ENCODE peak calls at places on chromosomes 13 and 19, in five cellular contexts. A, S, M, X and U are unnamed samples.

GRCh38 chr19:46913852-46914430 is 53.1 kb downstream of the ARHGAP35 start:
- DNase-seq in A (no peak), S (no peak), M (no peak), X (peak), U (no peak)

GRCh38 chr19:4501691-4502090 is 16.6 kb downstream of the PLIN4 start:
- DNase-seq in A (no peak), S (no peak), M (no peak), X (no peak), U (no peak)

GRCh38 chr13:98171806-98172569 is 5.1 kb downstream of the RNF113B start:
- DNase-seq in A (peak), S (peak), M (no peak), X (no peak), U (peak)

GRCh38 chr19:6996810-6997209 is 24.4 kb downstream of the MBD3L2B start:
- DNase-seq in A (no peak), S (no peak), M (no peak), X (no peak), U (no peak)

GRCh38 chr13:59671853-59672252 is 491.9 kb downstream of the DIAPH3 start:
- DNase-seq in A (no peak), S (no peak), M (no peak), X (no peak), U (no peak)

GRCh38 chr13:113935523-113935922 is 38.4 kb downstream of the C13orf46 start:
- DNase-seq in A (no peak), S (no peak), M (no peak), X (no peak), U (no peak)

GRCh38 chr19:14081797-14082674 is 3.5 kb downstream of the C19orf67 start:
- DNase-seq in A (peak), S (peak), M (peak), X (no peak), U (no peak)

GRCh38 chr13:111955412-111955769 is 111.6 kb upstream of the SOX1 start:
- DNase-seq in A (no peak), S (no peak), M (no peak), X (no peak), U (no peak)

GRCh38 chr13:21673592-21674270 is 2.9 kb downstream of the FGF9 start:
- DNase-seq in A (peak), S (no peak), M (peak), X (no peak), U (peak)

GRCh38 chr13:71260246-71260645 is 606.8 kb downstream of the DACH1 start:
- DNase-seq in A (no peak), S (no peak), M (no peak), X (no peak), U (no peak)

GRCh38 chr13:49683489-49683888 is 7.8 kb downstream of the EBPL start:
- DNase-seq in A (no peak), S (no peak), M (no peak), X (no peak), U (no peak)

GRCh38 chr13:20362642-20363041 is 130.5 kb upstream of the GJB6 start:
- DNase-seq in A (no peak), S (no peak), M (no peak), X (no peak), U (no peak)

GRCh38 chr13:45847554-45848224 is 3.9 kb downstream of the SIAH3 start:
- DNase-seq in A (peak), S (no peak), M (peak), X (no peak), U (no peak)

GRCh38 chr19:27672309-27673047 is 1540.5 kb downstream of the UQCRFS1 start:
- DNase-seq in A (no peak), S (no peak), M (no peak), X (no peak), U (no peak)

GRCh38 chr19:52138614-52139290 is 986 bp downstream of the ZNF616 start:
- DNase-seq in A (peak), S (no peak), M (peak), X (no peak), U (no peak)

GRCh38 chr13:71922191-71922590 is 55.2 kb upstream of the DACH1 start:
- DNase-seq in A (no peak), S (no peak), M (no peak), X (no peak), U (no peak)

GRCh38 chr19:45417151-45417550 is 6.6 kb downstream of the ERCC1 start:
- DNase-seq in A (no peak), S (no peak), M (no peak), X (no peak), U (no peak)

GRCh38 chr19:55078996-55079395 is 3.3 kb downstream of the EPS8L1 start:
- DNase-seq in A (no peak), S (no peak), M (no peak), X (no peak), U (no peak)

GRCh38 chr19:17327654-17328516 is 6.8 kb downstream of the ANO8 start:
- DNase-seq in A (peak), S (peak), M (peak), X (no peak), U (no peak)

GRCh38 chr19:9046694-9047093 is 36.5 kb upstream of the MUC16 start:
- DNase-seq in A (no peak), S (no peak), M (no peak), X (no peak), U (no peak)

GRCh38 chr19:40639638-40639982 is 38.4 kb downstream of the LTBP4 start:
- DNase-seq in A (no peak), S (no peak), M (no peak), X (no peak), U (no peak)

GRCh38 chr19:17794731-17795494 is at the start of gene B3GNT3:
- DNase-seq in A (no peak), S (no peak), M (peak), X (no peak), U (no peak)

GRCh38 chr13:66313408-66313807 is 916.7 kb downstream of the PCDH9 start:
- DNase-seq in A (no peak), S (no peak), M (no peak), X (no peak), U (no peak)

GRCh38 chr13:25132021-25132420 is 36.1 kb downstream of the PABPC3 start:
- DNase-seq in A (no peak), S (no peak), M (no peak), X (no peak), U (no peak)

GRCh38 chr13:30851697-30852096 is 54.4 kb upstream of the MEDAG start:
- DNase-seq in A (no peak), S (no peak), M (no peak), X (peak), U (no peak)

GRCh38 chr19:34994643-34995471 is 5.3 kb upstream of the GRAMD1A start:
- DNase-seq in A (no peak), S (no peak), M (peak), X (no peak), U (no peak)

GRCh38 chr13:46903748-46904147 is 6.9 kb upstream of the HTR2A start:
- DNase-seq in A (no peak), S (no peak), M (no peak), X (no peak), U (no peak)

GRCh38 chr19:30274987-30275386 is 97.2 kb upstream of the ZNF536 start:
- DNase-seq in A (no peak), S (no peak), M (no peak), X (no peak), U (no peak)

GRCh38 chr19:53808710-53809125 is 15.4 kb downstream of the NLRP12 start:
- DNase-seq in A (no peak), S (no peak), M (no peak), X (no peak), U (peak)

GRCh38 chr19:53977991-53978731 is 13.3 kb upstream of the CACNG6 start:
- DNase-seq in A (no peak), S (peak), M (no peak), X (no peak), U (peak)

GRCh38 chr19:27793128-27793643 is 1419.8 kb downstream of the UQCRFS1 start:
- DNase-seq in A (peak), S (peak), M (peak), X (peak), U (peak)

GRCh38 chr13:99418663-99419140 is 82.6 kb upstream of the TM9SF2 start:
- DNase-seq in A (no peak), S (no peak), M (no peak), X (no peak), U (no peak)

GRCh38 chr19:50820549-50821247 is 2.9 kb downstream of the KLK1 start:
- DNase-seq in A (no peak), S (no peak), M (peak), X (peak), U (peak)

GRCh38 chr19:56637976-56638555 is 4.9 kb upstream of the SMIM17 start:
- DNase-seq in A (peak), S (peak), M (no peak), X (no peak), U (peak)

GRCh38 chr19:55319786-55320185 is 5.4 kb downstream of the TMEM150B start:
- DNase-seq in A (peak), S (no peak), M (no peak), X (no peak), U (peak)

GRCh38 chr19:34838753-34839431 is 65.9 kb upstream of the ZNF599 start:
- DNase-seq in A (no peak), S (no peak), M (peak), X (no peak), U (no peak)

GRCh38 chr13:72726721-72727416 is 560 bp downstream of the MZT1 start:
- DNase-seq in A (peak), S (peak), M (peak), X (no peak), U (peak)

DNA sequence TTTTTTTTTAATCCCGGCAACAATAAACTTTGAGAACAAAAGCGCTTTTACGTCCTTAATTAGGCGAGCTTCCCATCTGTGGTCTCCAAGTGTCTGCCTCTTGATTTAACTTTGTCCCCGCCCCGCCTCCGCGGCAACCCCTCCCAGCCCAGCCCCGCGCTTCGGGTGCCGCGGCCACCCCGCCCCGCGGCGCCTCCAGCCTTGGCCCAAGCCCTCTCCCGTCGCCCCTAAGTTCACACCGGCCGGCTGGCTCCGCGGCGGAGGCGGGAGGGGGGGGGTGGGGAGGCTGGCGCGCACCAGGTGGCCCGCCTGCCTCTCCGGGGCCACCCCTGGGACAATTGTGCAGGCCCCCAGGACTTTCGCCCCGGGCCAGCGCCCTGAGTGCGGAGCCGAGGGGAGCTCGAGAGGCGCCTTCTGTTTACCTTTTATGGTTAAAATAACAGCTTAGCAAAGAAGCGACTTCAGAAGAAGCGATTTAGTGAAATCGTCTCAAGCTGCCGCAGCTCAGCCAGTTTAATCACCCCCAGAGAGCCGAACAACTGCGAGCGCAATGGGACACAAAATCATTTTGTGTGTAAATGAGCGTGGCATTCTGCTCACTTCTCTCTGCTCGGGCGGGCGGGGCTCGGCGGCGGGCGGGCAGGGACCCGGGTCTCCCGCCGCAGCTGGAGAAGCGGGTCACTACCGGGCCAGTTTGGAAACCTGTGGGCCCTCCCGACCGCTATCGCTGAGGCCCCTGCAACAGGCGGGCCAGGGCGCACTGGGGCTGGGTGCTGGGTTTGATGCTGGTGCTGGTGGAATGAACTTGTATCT is 1.4 kb downstream of the KCTD15 start:
- DNase-seq in A (peak), S (no peak), M (peak), X (no peak), U (no peak)
- TF ChIP-seq POLR2A in A (no peak), S (no peak), M (no peak), X (no peak), U (no peak)

GRCh38 chr19:16087940-16088339 is 11.6 kb downstream of the TPM4 start:
- DNase-seq in A (no peak), S (no peak), M (no peak), X (no peak), U (no peak)
- TF ChIP-seq POLR2A in A (no peak), S (no peak), M (no peak), X (peak), U (no peak)

DNA sequence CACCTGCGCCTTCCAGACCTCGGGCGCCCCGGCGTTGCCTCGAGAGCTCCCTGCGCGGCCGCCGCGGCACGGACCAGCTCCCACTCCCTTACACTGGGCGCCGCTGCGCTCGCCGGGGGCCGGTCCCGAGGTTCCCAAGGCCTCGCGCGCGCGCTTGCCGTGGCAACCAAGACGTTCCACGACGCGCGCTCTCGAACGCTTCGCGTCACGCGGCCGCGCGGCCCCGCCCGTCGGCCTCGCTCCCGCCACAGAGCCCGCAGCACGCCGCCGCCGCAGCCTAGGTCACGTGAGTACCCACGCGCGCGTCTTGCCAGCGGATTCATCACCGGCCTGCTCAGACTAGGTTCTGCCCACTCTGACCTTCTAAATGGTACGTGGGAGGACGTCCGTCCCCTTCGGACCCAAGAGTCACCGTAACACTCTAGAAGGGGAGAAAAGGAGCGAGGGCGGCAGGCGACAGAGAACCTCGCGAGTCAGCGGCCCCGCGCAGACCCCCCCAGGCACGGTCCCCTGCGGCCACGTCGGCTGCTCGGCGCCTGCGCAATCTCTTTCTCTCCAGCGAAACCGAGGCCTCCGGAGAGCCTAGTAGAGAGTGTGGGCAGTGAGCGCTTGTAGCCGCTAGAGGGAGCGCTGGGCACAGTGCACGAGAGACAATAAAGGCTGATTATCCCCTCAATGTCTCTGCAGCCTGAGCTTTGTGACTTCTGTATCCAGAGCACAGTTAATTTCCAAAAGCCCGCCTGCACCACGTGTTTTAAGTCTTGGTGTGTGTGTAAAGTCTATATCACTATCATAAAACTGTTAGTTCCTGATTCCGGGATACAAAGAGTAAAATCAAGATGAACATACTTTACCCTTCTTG is at the start of gene SPART:
- DNase-seq in A (peak), S (peak), M (peak), X (peak), U (peak)
- TF ChIP-seq POLR2A in A (no peak), S (no peak), M (peak), X (peak), U (peak)

DNA sequence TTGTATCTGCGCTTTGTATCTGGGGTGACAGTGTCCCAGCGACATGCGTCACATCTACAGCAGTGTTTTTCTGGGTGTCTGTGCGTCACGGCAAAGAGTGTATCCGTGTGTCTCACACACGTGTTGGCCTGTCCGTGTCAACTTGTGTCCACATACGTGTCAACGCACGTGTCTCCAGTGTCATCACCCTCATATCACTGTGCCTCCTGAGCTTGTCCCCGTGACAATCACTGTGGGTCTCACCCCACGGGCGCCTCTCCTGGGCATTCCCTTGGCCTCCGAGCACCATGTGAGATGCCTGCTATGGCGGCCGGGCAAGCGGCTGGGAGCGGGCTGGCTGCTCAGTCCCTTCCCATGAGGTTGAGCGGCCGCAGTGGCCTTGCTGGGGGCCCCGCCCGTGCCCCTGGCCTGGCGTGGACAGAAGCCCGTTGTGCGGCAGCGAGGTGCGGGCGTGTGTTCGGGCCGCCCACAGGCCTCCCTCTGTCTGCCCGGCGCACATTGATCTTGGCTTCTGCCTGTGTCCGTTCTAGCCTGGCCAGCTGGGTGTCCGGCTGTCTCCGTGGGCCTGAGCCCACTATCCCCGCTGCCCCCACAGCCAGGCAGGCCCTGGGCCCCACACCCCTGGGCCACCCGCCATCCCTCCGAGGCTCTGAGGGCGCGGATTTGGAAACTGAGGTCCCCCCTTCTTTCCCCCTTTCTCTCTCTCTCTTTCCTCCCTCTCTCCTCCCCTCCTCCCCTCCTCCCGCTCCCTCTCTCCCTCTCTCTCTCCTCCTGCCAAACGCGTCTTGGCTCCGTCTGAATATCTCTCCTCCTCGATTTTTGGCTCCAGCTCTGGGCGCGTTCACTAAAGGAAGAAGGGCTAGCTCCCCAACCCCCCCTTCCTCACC is 6.5 kb downstream of the NFIX start:
- DNase-seq in A (peak), S (peak), M (peak), X (no peak), U (no peak)
- TF ChIP-seq POLR2A in A (no peak), S (no peak), M (no peak), X (no peak), U (no peak)

DNA sequence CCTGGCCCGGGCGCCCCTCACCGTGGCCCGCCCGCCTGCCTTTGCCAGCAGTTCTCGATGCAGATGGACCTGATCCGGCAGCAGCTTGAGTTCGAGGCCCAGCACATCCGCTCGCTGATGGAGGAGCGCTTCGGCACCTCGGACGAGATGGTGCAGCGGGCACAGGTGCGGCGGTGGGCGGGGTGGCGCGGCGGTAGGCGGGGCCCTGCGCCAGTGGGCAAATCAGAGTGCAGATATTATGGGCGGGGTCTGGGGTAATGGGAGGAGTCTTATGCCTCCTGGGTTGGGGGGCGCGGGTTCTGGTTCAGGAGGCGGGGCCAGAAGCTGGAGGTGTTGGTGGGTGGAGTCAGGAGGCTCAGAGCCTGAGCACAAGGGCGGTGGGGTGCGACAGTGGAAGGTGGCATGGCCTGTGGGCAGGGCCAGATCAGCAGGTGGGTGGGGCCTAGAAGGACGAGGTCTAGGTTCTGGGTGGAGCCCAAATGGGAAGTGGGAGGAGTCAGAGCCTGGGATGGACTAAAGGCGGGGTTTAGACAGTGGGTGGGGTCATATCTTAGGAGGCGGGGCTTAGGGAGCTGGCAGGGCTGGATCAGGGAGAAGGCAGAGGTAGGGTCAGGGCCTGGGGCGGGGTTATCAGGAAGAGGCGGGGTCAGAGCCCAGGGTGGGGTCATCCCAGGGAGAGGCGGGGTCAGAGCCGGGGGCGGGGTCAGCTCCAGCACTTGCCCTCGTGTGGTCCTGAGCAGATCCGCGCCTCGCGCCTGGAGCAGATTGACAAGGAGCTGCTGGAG is 5.6 kb downstream of the APC2 start:
- DNase-seq in A (no peak), S (peak), M (peak), X (no peak), U (peak)
- TF ChIP-seq POLR2A in A (no peak), S (no peak), M (no peak), X (peak), U (no peak)

GRCh38 chr13:48233886-48234488 is 981 bp downstream of the ITM2B start:
- DNase-seq in A (no peak), S (no peak), M (no peak), X (peak), U (no peak)

GRCh38 chr13:48234652-48235099 is 1.7 kb downstream of the ITM2B start:
- DNase-seq in A (no peak), S (no peak), M (no peak), X (no peak), U (no peak)

GRCh38 chr13:48231948-48232347 is 1.1 kb upstream of the ITM2B start:
- DNase-seq in A (no peak), S (no peak), M (no peak), X (no peak), U (no peak)

GRCh38 chr13:48232420-48233096 is 448 bp upstream of the ITM2B start:
- DNase-seq in A (peak), S (peak), M (peak), X (no peak), U (no peak)

GRCh38 chr13:48233097-48233885 is at the start of gene ITM2B:
- DNase-seq in A (peak), S (no peak), M (peak), X (no peak), U (peak)
- TF ChIP-seq POLR2A in A (peak), S (no peak), M (peak), X (peak), U (peak)

GRCh38 chr19:11639602-11640471 is 42.6 kb downstream of the ZNF627 start:
- DNase-seq in A (peak), S (peak), M (peak), X (peak), U (peak)
- TF ChIP-seq POLR2A in A (no peak), S (no peak), M (no peak), X (peak), U (peak)